ENCODE peak calls at places on chromosome 13, in four cellular contexts. U is left ventricle myocardium inferior, I is breast epithelium, Z is iPS DF 6.9. M is an unnamed sample. For H3K9me3, the result is how much of the 10 kb centered on the place peaks cover.

GRCh38 chr13:98480915-98481510 is 95.9 kb downstream of the STK24 start:
- DNase-seq in U (peak), I (no peak), Z (no peak), M (no peak)

GRCh38 chr13:24905242-24905641 is 141.3 kb downstream of the RNF17 start:
- DNase-seq in Z (no peak), U (no peak), I (no peak), M (no peak)

GRCh38 chr13:91132786-91133185 is 214.7 kb upstream of the MIR17HG start:
- DNase-seq in U (peak), I (no peak), Z (no peak), M (no peak)

GRCh38 chr13:92143766-92144165 is 745.3 kb downstream of the GPC5 start:
- DNase-seq in I (no peak), U (no peak), Z (no peak), M (no peak)

GRCh38 chr13:35512271-35512920 is 35.9 kb upstream of the MAB21L1 start:
- DNase-seq in U (no peak), Z (no peak), I (no peak), M (no peak)

GRCh38 chr13:96473463-96474157 is 383.7 kb downstream of the HS6ST3 start:
- DNase-seq in U (no peak), Z (no peak), I (no peak), M (no peak)

GRCh38 chr13:44048326-44048725 is 168.6 kb downstream of the LACC1 start:
- DNase-seq in I (no peak), U (no peak), Z (no peak), M (no peak)

GRCh38 chr13:91313103-91313502 is 34.4 kb upstream of the MIR17HG start:
- DNase-seq in I (no peak), U (no peak), Z (peak), M (no peak)

GRCh38 chr13:79481685-79482052 is 714 bp downstream of the NDFIP2 start:
- DNase-seq in U (no peak), Z (no peak), I (peak), M (no peak)

GRCh38 chr13:112325941-112326645 is 50.1 kb upstream of the SPACA7 start:
- DNase-seq in Z (no peak), U (peak), I (no peak), M (no peak)

GRCh38 chr13:73973156-73973555 is 161.0 kb downstream of the KLF12 start:
- DNase-seq in I (no peak), Z (no peak), U (no peak), M (no peak)

GRCh38 chr13:73970413-73971055 is 163.7 kb downstream of the KLF12 start:
- DNase-seq in U (no peak), I (no peak), Z (no peak), M (no peak)

GRCh38 chr13:73972503-73972902 is 161.7 kb downstream of the KLF12 start:
- DNase-seq in I (no peak), U (no peak), Z (no peak), M (no peak)

GRCh38 chr13:73967397-73968165 is 166.6 kb downstream of the KLF12 start:
- DNase-seq in I (no peak), Z (no peak), U (no peak), M (no peak)

GRCh38 chr13:73971481-73971880 is 162.7 kb downstream of the KLF12 start:
- DNase-seq in U (no peak), Z (no peak), I (no peak), M (no peak)
- H3K9me3 ChIP-seq in U (under half), Z (under half), I (under half), M (under half)

DNA sequence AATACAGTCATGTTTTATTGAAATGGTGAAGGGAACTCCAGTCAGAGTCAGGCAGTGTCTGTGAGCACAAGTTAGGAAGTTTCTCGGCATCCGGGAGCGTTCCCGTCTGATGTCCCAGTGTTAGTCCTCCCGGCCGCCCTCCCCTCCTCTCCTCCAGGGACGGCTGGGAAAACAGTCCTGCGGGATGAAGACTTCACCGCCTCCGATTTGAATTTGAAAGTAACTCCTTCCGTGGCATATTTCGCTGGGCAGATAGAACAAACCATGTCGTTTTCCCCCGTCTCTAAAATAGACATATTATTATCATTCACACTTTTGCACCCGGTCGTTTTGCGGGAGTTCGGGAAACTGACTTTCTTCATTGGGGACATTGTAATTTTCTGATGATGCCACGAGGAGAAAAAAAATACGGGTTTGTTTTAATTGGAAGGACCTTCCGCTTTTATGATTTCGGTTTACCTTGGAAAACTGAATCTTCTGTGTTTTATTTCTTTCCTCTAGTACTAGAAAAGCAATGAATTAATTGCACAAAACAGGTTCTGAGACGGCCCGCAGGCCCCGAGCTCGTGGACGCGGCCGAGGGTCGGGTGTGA is 76.6 kb downstream of the ZIC5 start:
- DNase-seq in I (no peak), Z (no peak), U (no peak), M (no peak)
- H3K27ac ChIP-seq in I (no peak), Z (no peak), U (no peak), M (no peak)

GRCh38 chr13:58018020-58018419 is 386.5 kb downstream of the PCDH17 start:
- DNase-seq in Z (no peak), I (no peak), U (no peak), M (no peak)
- H3K9me3 ChIP-seq in Z (under half), I (under half), U (under half), M (under half)

DNA sequence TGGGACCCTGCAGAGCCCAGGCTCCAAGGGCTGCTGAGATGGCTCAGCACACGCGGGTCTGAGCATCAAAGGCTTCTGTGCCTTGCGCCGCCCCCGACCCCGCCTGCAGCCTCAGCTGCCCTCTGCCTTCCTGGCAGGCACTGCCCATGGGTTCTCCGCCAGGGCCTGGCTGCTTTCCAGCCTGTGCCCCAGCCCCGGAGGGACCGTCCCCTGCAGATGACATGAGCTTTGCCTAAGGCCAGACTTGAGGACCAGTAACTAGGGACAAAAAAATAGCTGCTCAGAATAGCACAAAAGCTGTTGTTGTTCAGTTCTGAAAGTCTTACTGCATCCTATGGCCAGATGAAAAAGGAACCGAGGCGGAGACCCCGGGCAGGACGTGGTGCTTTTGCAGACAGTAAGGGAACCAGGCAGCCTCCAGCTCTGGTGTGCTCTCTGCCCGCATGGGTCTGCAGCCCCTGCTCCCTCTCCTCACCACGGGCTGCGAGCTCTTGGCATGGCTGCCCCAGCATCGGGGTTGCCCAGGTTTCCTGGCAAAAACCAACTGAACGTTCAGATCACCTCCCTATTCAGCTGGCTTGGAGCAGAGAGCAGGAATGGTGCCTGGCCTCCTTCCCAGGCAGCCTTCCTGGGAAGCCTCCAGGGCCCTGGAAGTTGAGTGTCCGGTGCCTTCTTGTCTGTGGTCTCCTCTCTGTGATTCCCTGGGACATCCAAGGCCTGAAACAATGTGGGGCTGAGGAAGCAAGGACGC is 12.5 kb upstream of the CFAP97D2 start:
- DNase-seq in I (peak), Z (no peak), U (peak), M (no peak)
- H3K27ac ChIP-seq in I (peak), Z (no peak), U (peak), M (no peak)

GRCh38 chr13:18965347-18965855 is 216.2 kb downstream of the TUBA3C start:
- DNase-seq in U (no peak), I (no peak), Z (no peak), M (no peak)
- H3K9me3 ChIP-seq in U (under half), I (under half), Z (under half), M (under half)

GRCh38 chr13:108682714-108683113 is 53.3 kb downstream of the MYO16 start:
- DNase-seq in U (no peak), Z (no peak), I (no peak), M (no peak)
- H3K27ac ChIP-seq in U (no peak), Z (no peak), I (no peak), M (no peak)

DNA sequence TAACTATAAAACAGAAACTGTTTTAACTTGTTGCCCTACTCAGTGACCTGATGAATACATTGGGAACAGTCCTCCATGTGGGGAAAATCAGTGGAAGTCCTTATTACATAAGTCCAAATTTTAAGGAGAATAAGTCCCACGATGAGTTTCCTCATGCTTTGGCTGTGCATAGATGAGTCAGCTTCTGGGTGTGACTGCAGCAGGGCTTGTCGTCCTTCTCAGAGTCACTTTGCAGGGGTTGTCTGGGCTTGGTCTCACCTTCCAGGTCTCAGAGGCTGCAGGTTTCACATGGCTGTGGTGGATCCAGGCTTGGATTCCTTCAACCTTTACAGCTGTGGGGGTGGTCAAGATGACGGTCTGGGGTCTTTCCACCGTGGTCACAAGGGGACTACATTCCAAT is 85.6 kb downstream of the SLC25A15 start:
- DNase-seq in I (no peak), U (no peak), Z (no peak), M (no peak)
- H3K9me3 ChIP-seq in I (under half), U (half or more), Z (under half), M (under half)